ENCODE peak calls at places on chromosome X, in ten cellular contexts. One of them, this sample, is unnamed.

GRCh38 chrX:73668779-73669178 is 105.8 kb downstream of the CHIC1 start:
- DNase-seq in MG63: no peak
- DNase-seq in astrocyte of the spinal cord: no peak
- DNase-seq in A549: no peak
- DNase-seq in cardiac muscle cell: no peak
- DNase-seq in fibroblast of mammary gland: no peak
- DNase-seq in GM23248: no peak
- DNase-seq in choroid plexus epithelial cell: peak
- DNase-seq in bronchial epithelial cell: no peak
- DNase-seq in AG04450: no peak
- DNase-seq in this sample: no peak

GRCh38 chrX:79270401-79270800 is 96.7 kb downstream of the ITM2A start:
- DNase-seq in MG63: no peak
- DNase-seq in astrocyte of the spinal cord: no peak
- DNase-seq in A549: peak
- DNase-seq in cardiac muscle cell: peak
- DNase-seq in fibroblast of mammary gland: peak
- DNase-seq in GM23248: no peak
- DNase-seq in choroid plexus epithelial cell: peak
- DNase-seq in bronchial epithelial cell: no peak
- DNase-seq in AG04450: no peak
- DNase-seq in this sample: no peak

GRCh38 chrX:78103656-78104446 is at the start of gene PGK1:
- DNase-seq in MG63: peak
- DNase-seq in astrocyte of the spinal cord: peak
- DNase-seq in A549: peak
- DNase-seq in cardiac muscle cell: peak
- DNase-seq in fibroblast of mammary gland: peak
- DNase-seq in GM23248: peak
- DNase-seq in choroid plexus epithelial cell: peak
- DNase-seq in bronchial epithelial cell: peak
- DNase-seq in AG04450: peak
- DNase-seq in this sample: peak

GRCh38 chrX:65635371-65635770 is 32.1 kb upstream of the MSN start:
- DNase-seq in MG63: no peak
- DNase-seq in astrocyte of the spinal cord: no peak
- DNase-seq in A549: no peak
- DNase-seq in cardiac muscle cell: peak
- DNase-seq in fibroblast of mammary gland: no peak
- DNase-seq in GM23248: peak
- DNase-seq in choroid plexus epithelial cell: no peak
- DNase-seq in bronchial epithelial cell: no peak
- DNase-seq in AG04450: no peak
- DNase-seq in this sample: no peak

GRCh38 chrX:65407157-65407626 is 127.4 kb downstream of the LAS1L start:
- DNase-seq in MG63: no peak
- DNase-seq in astrocyte of the spinal cord: no peak
- DNase-seq in A549: no peak
- DNase-seq in cardiac muscle cell: peak
- DNase-seq in fibroblast of mammary gland: no peak
- DNase-seq in GM23248: peak
- DNase-seq in choroid plexus epithelial cell: no peak
- DNase-seq in bronchial epithelial cell: no peak
- DNase-seq in AG04450: no peak
- DNase-seq in this sample: no peak

GRCh38 chrX:107678957-107679740 is 50.8 kb downstream of the PRPS1 start:
- DNase-seq in MG63: no peak
- DNase-seq in astrocyte of the spinal cord: peak
- DNase-seq in A549: peak
- DNase-seq in cardiac muscle cell: no peak
- DNase-seq in fibroblast of mammary gland: peak
- DNase-seq in GM23248: peak
- DNase-seq in choroid plexus epithelial cell: peak
- DNase-seq in bronchial epithelial cell: peak
- DNase-seq in AG04450: no peak
- DNase-seq in this sample: peak

GRCh38 chrX:19560611-19561010 is 45.3 kb upstream of the MAP3K15 start:
- DNase-seq in MG63: no peak
- DNase-seq in astrocyte of the spinal cord: no peak
- DNase-seq in A549: no peak
- DNase-seq in cardiac muscle cell: no peak
- DNase-seq in fibroblast of mammary gland: no peak
- DNase-seq in GM23248: no peak
- DNase-seq in choroid plexus epithelial cell: no peak
- DNase-seq in bronchial epithelial cell: no peak
- DNase-seq in AG04450: no peak
- DNase-seq in this sample: no peak

GRCh38 chrX:154126101-154126500 is 17.9 kb upstream of the OPN1LW start:
- DNase-seq in MG63: no peak
- DNase-seq in astrocyte of the spinal cord: no peak
- DNase-seq in A549: no peak
- DNase-seq in cardiac muscle cell: no peak
- DNase-seq in fibroblast of mammary gland: no peak
- DNase-seq in GM23248: no peak
- DNase-seq in choroid plexus epithelial cell: no peak
- DNase-seq in bronchial epithelial cell: no peak
- DNase-seq in AG04450: no peak
- DNase-seq in this sample: no peak

GRCh38 chrX:16743604-16744325 is 24.4 kb downstream of the SYAP1 start:
- DNase-seq in MG63: peak
- DNase-seq in astrocyte of the spinal cord: peak
- DNase-seq in A549: peak
- DNase-seq in cardiac muscle cell: no peak
- DNase-seq in fibroblast of mammary gland: peak
- DNase-seq in GM23248: peak
- DNase-seq in choroid plexus epithelial cell: peak
- DNase-seq in bronchial epithelial cell: peak
- DNase-seq in AG04450: peak
- DNase-seq in this sample: peak

GRCh38 chrX:10120828-10121227 is 35.9 kb upstream of the CLCN4 start:
- DNase-seq in MG63: no peak
- DNase-seq in astrocyte of the spinal cord: no peak
- DNase-seq in A549: no peak
- DNase-seq in cardiac muscle cell: no peak
- DNase-seq in fibroblast of mammary gland: no peak
- DNase-seq in GM23248: no peak
- DNase-seq in choroid plexus epithelial cell: no peak
- DNase-seq in bronchial epithelial cell: peak
- DNase-seq in AG04450: no peak
- DNase-seq in this sample: no peak

GRCh38 chrX:10579753-10580060 is 40.7 kb downstream of the MID1 start:
- DNase-seq in MG63: no peak
- DNase-seq in astrocyte of the spinal cord: peak
- DNase-seq in A549: no peak
- DNase-seq in cardiac muscle cell: no peak
- DNase-seq in fibroblast of mammary gland: peak
- DNase-seq in GM23248: peak
- DNase-seq in choroid plexus epithelial cell: peak
- DNase-seq in bronchial epithelial cell: no peak
- DNase-seq in AG04450: no peak
- DNase-seq in this sample: no peak

GRCh38 chrX:133868250-133868649 is 117.1 kb downstream of the GPC3 start:
- DNase-seq in MG63: no peak
- DNase-seq in astrocyte of the spinal cord: no peak
- DNase-seq in A549: no peak
- DNase-seq in cardiac muscle cell: no peak
- DNase-seq in fibroblast of mammary gland: no peak
- DNase-seq in GM23248: no peak
- DNase-seq in choroid plexus epithelial cell: no peak
- DNase-seq in bronchial epithelial cell: no peak
- DNase-seq in AG04450: no peak
- DNase-seq in this sample: no peak

GRCh38 chrX:72394518-72395163 is 88.9 kb upstream of the CITED1 start:
- DNase-seq in MG63: peak
- DNase-seq in astrocyte of the spinal cord: peak
- DNase-seq in A549: no peak
- DNase-seq in cardiac muscle cell: peak
- DNase-seq in fibroblast of mammary gland: peak
- DNase-seq in GM23248: peak
- DNase-seq in choroid plexus epithelial cell: peak
- DNase-seq in bronchial epithelial cell: no peak
- DNase-seq in AG04450: peak
- DNase-seq in this sample: peak

GRCh38 chrX:44344194-44344593 is 722 bp upstream of the EFHC2 start:
- DNase-seq in MG63: no peak
- DNase-seq in astrocyte of the spinal cord: no peak
- DNase-seq in A549: no peak
- DNase-seq in cardiac muscle cell: no peak
- DNase-seq in fibroblast of mammary gland: no peak
- DNase-seq in GM23248: no peak
- DNase-seq in choroid plexus epithelial cell: no peak
- DNase-seq in bronchial epithelial cell: peak
- DNase-seq in AG04450: no peak
- DNase-seq in this sample: no peak

GRCh38 chrX:19824603-19825002 is 62.8 kb downstream of the SH3KBP1 start:
- DNase-seq in MG63: no peak
- DNase-seq in astrocyte of the spinal cord: peak
- DNase-seq in A549: no peak
- DNase-seq in cardiac muscle cell: no peak
- DNase-seq in fibroblast of mammary gland: peak
- DNase-seq in GM23248: peak
- DNase-seq in choroid plexus epithelial cell: peak
- DNase-seq in bronchial epithelial cell: no peak
- DNase-seq in AG04450: no peak
- DNase-seq in this sample: peak

DNA sequence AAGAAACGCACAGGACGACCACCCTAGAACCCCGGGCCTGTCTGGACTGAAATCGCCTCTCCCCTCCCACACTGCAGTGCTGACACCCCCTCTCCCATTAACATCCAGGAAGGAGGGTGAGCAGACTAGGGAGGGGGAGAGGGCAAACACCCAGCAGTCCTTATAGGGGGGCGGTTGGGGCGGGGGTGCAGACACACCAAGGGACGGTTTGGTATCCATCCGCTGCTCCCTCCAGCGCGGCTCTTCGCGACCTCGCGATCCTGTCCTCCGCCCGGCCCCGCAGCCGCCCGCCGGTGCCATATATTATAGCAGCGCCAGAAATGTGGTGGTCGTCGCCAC is 411 bp upstream of the GPRASP1 start:
- DNase-seq in MG63: no peak
- DNase-seq in astrocyte of the spinal cord: no peak
- DNase-seq in A549: no peak
- DNase-seq in cardiac muscle cell: no peak
- DNase-seq in fibroblast of mammary gland: peak
- DNase-seq in GM23248: no peak
- DNase-seq in choroid plexus epithelial cell: no peak
- DNase-seq in bronchial epithelial cell: no peak
- DNase-seq in AG04450: no peak
- DNase-seq in this sample: no peak
- H3K4me3 ChIP-seq in MG63: peak
- H3K4me3 ChIP-seq in astrocyte of the spinal cord: peak
- H3K4me3 ChIP-seq in A549: peak
- H3K4me3 ChIP-seq in cardiac muscle cell: peak
- H3K4me3 ChIP-seq in fibroblast of mammary gland: peak
- H3K4me3 ChIP-seq in GM23248: peak
- H3K4me3 ChIP-seq in choroid plexus epithelial cell: peak
- H3K4me3 ChIP-seq in bronchial epithelial cell: peak
- H3K4me3 ChIP-seq in AG04450: peak
- H3K4me3 ChIP-seq in this sample: peak

GRCh38 chrX:49039598-49040375 is 3.4 kb downstream of the TFE3 start:
- DNase-seq in MG63: peak
- DNase-seq in astrocyte of the spinal cord: peak
- DNase-seq in A549: peak
- DNase-seq in cardiac muscle cell: peak
- DNase-seq in fibroblast of mammary gland: peak
- DNase-seq in GM23248: peak
- DNase-seq in choroid plexus epithelial cell: peak
- DNase-seq in bronchial epithelial cell: peak
- DNase-seq in AG04450: peak
- DNase-seq in this sample: peak
- H3K4me3 ChIP-seq in MG63: peak
- H3K4me3 ChIP-seq in astrocyte of the spinal cord: peak
- H3K4me3 ChIP-seq in A549: peak
- H3K4me3 ChIP-seq in cardiac muscle cell: peak
- H3K4me3 ChIP-seq in fibroblast of mammary gland: peak
- H3K4me3 ChIP-seq in GM23248: peak
- H3K4me3 ChIP-seq in choroid plexus epithelial cell: peak
- H3K4me3 ChIP-seq in bronchial epithelial cell: peak
- H3K4me3 ChIP-seq in AG04450: peak
- H3K4me3 ChIP-seq in this sample: peak

DNA sequence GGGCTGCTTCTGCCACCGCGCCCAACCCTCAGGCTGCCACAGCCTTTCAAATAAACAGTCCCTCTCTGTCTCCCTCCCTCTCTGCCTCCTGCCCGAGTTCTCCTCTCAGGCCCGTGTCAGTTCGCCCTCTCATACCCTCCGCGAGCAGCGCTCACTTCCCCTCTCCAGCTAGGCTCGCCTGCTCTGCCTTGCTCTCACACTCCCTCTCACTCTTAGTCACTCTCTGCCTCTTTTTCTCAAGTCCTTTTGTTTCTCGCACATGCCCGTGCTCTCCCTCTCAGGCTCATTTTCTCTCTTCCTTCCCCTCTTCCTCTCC is 3.2 kb downstream of the EFNB1 start:
- DNase-seq in MG63: peak
- DNase-seq in astrocyte of the spinal cord: peak
- DNase-seq in A549: no peak
- DNase-seq in cardiac muscle cell: peak
- DNase-seq in fibroblast of mammary gland: peak
- DNase-seq in GM23248: peak
- DNase-seq in choroid plexus epithelial cell: peak
- DNase-seq in bronchial epithelial cell: peak
- DNase-seq in AG04450: peak
- DNase-seq in this sample: peak
- H3K4me3 ChIP-seq in MG63: peak
- H3K4me3 ChIP-seq in astrocyte of the spinal cord: peak
- H3K4me3 ChIP-seq in A549: no peak
- H3K4me3 ChIP-seq in cardiac muscle cell: peak
- H3K4me3 ChIP-seq in fibroblast of mammary gland: peak
- H3K4me3 ChIP-seq in GM23248: peak
- H3K4me3 ChIP-seq in choroid plexus epithelial cell: peak
- H3K4me3 ChIP-seq in bronchial epithelial cell: peak
- H3K4me3 ChIP-seq in AG04450: peak
- H3K4me3 ChIP-seq in this sample: peak

DNA sequence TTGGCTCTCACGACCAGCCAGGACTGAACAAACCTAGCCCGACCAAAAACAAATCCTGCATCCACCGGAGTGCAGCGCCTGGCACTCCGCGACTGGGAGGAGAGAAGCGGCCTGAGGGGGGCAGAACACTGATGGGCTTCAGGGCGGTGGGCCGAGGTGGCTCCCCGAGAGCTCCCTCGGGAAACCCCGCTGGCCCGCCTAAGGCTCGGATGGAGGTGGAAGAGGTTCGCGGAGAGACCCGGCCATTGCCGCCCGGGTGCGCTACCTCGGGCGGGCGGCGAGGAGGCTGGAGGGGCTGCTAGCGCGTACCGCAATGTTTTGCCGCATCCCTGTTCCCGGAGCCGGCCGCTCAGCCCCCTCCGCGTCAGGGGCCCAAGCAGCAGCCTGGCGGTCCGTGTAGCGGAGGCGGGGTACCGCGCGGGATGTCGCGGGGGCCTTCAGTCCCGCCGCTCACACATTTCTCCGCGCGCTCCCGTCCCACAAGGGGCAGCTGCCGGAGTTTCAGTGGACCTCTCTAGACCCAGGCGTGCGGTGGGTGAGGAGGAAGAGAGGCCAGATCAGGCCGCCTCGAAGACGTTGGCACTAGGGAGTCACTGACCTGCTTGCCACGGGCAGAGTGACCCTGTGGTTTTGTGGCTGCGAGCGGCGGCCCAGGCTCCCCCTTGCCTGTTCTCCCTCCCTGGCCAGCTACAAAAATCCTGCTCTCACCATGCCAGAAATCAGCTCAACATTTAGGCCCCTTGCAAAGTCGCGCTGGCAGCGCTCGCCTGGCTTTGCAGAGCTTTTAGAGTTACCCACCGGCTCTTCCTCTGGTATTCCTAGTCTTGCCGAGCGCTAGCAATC is 2.1 kb downstream of the SLITRK4 start:
- DNase-seq in MG63: peak
- DNase-seq in astrocyte of the spinal cord: no peak
- DNase-seq in A549: no peak
- DNase-seq in cardiac muscle cell: peak
- DNase-seq in fibroblast of mammary gland: no peak
- DNase-seq in GM23248: no peak
- DNase-seq in choroid plexus epithelial cell: no peak
- DNase-seq in bronchial epithelial cell: no peak
- DNase-seq in AG04450: no peak
- DNase-seq in this sample: no peak
- H3K4me3 ChIP-seq in MG63: peak
- H3K4me3 ChIP-seq in astrocyte of the spinal cord: peak
- H3K4me3 ChIP-seq in A549: no peak
- H3K4me3 ChIP-seq in cardiac muscle cell: peak
- H3K4me3 ChIP-seq in fibroblast of mammary gland: no peak
- H3K4me3 ChIP-seq in GM23248: no peak
- H3K4me3 ChIP-seq in choroid plexus epithelial cell: no peak
- H3K4me3 ChIP-seq in bronchial epithelial cell: no peak
- H3K4me3 ChIP-seq in AG04450: no peak
- H3K4me3 ChIP-seq in this sample: peak